ENCODE peak calls at places on chromosome X, in seven cellular contexts. W, X, F, I, V, E and M are unnamed samples.

GRCh38 chrX:70332600-70332999 is 42.7 kb downstream of the KIF4A start:
- DNase-seq in W (peak; percentile 20), X (no peak), F (no peak), I (no peak), V (no peak), E (peak; percentile 20), M (no peak)

GRCh38 chrX:140149761-140150160 is 184.4 kb upstream of the CXorf66 start:
- DNase-seq in W (no peak), X (no peak), F (no peak), I (no peak), V (no peak), E (no peak), M (no peak)

GRCh38 chrX:153495362-153495751 is 577 bp downstream of the BGN start:
- DNase-seq in W (no peak), X (peak; percentile 83), F (no peak), I (no peak), V (no peak), E (no peak), M (no peak)

GRCh38 chrX:30637874-30638793 is 15.1 kb upstream of the GK start:
- DNase-seq in W (no peak), X (no peak), F (no peak), I (no peak), V (no peak), E (no peak), M (no peak)

GRCh38 chrX:49656554-49656953 is 39.2 kb downstream of the PAGE1 start:
- DNase-seq in W (no peak), X (no peak), F (no peak), I (no peak), V (no peak), E (no peak), M (no peak)

GRCh38 chrX:12974797-12975669 is at the start of gene TMSB4X:
- DNase-seq in W (no peak), X (peak; percentile 92), F (peak; percentile 74), I (peak; percentile 90), V (peak; percentile 78), E (peak; percentile 93), M (peak; percentile 73)

GRCh38 chrX:41621236-41621651 is 67.5 kb upstream of the GPR34 start:
- DNase-seq in W (peak; percentile 50), X (peak; percentile 44), F (no peak), I (no peak), V (no peak), E (peak; percentile 73), M (no peak)

GRCh38 chrX:140572724-140573123 is 67.9 kb upstream of the SOX3 start:
- DNase-seq in W (peak; percentile 67), X (no peak), F (no peak), I (peak; percentile 40), V (no peak), E (peak; percentile 51), M (no peak)

GRCh38 chrX:153902388-153902787 is 2.1 kb upstream of the AVPR2 start:
- DNase-seq in W (no peak), X (no peak), F (no peak), I (no peak), V (no peak), E (no peak), M (no peak)

GRCh38 chrX:129743835-129744234 is 5.1 kb downstream of the XPNPEP2 start:
- DNase-seq in W (no peak), X (no peak), F (no peak), I (peak; percentile 71), V (no peak), E (no peak), M (no peak)

GRCh38 chrX:15016051-15016450 is 142.8 kb downstream of the MOSPD2 start:
- DNase-seq in W (no peak), X (no peak), F (no peak), I (no peak), V (no peak), E (no peak), M (no peak)

GRCh38 chrX:133337250-133337649 is 78.0 kb downstream of the GPC4 start:
- DNase-seq in W (no peak), X (peak; percentile 62), F (no peak), I (no peak), V (no peak), E (no peak), M (no peak)

GRCh38 chrX:2176733-2177132 is 324.0 kb downstream of the DHRSX start:
- DNase-seq in W (no peak), X (no peak), F (no peak), I (no peak), V (no peak), E (peak; percentile 59), M (no peak)

GRCh38 chrX:11064851-11065600 is 46.1 kb upstream of the HCCS start:
- DNase-seq in W (no peak), X (peak; percentile 21), F (no peak), I (no peak), V (no peak), E (no peak), M (no peak)

GRCh38 chrX:38151426-38151825 is 69.2 kb downstream of the SRPX start:
- DNase-seq in W (peak; percentile 68), X (no peak), F (no peak), I (no peak), V (no peak), E (no peak), M (no peak)

GRCh38 chrX:19765628-19766027 is 121.8 kb downstream of the SH3KBP1 start:
- DNase-seq in W (no peak), X (no peak), F (no peak), I (no peak), V (no peak), E (no peak), M (no peak)

GRCh38 chrX:153030801-153031200 is 25.5 kb upstream of the PNMA3 start:
- DNase-seq in W (no peak), X (no peak), F (no peak), I (no peak), V (no peak), E (no peak), M (no peak)

GRCh38 chrX:12975670-12975965 is 708 bp downstream of the TMSB4X start:
- DNase-seq in W (no peak), X (peak; percentile 69), F (no peak), I (no peak), V (no peak), E (no peak), M (no peak)

GRCh38 chrX:140141444-140142029 is 176.2 kb upstream of the CXorf66 start:
- DNase-seq in W (peak; percentile 59), X (no peak), F (no peak), I (no peak), V (no peak), E (peak; percentile 35), M (peak; percentile 3)

GRCh38 chrX:3143043-3143799 is 102.0 kb downstream of the ARSF start:
- DNase-seq in W (no peak), X (no peak), F (no peak), I (no peak), V (no peak), E (peak; percentile 13), M (no peak)

GRCh38 chrX:154373340-154374306 is 811 bp downstream of the FLNA start:
- DNase-seq in W (peak; percentile 70), X (peak; percentile 85), F (no peak), I (no peak), V (no peak), E (peak; percentile 88), M (no peak)

GRCh38 chrX:121307441-121307840 is 260.0 kb downstream of the GLUD2 start:
- DNase-seq in W (no peak), X (no peak), F (no peak), I (peak; percentile 40), V (no peak), E (no peak), M (no peak)

GRCh38 chrX:51144828-51145442 is 187.7 kb upstream of the NUDT10 start:
- DNase-seq in W (peak; percentile 59), X (no peak), F (peak; percentile 1), I (peak; percentile 40), V (peak; percentile 3), E (peak; percentile 40), M (no peak)

GRCh38 chrX:47283015-47283771 is 50.4 kb downstream of the USP11 start:
- DNase-seq in W (peak; percentile 10), X (no peak), F (no peak), I (peak; percentile 40), V (no peak), E (no peak), M (no peak)

GRCh38 chrX:123013141-123013540 is 170.9 kb upstream of the GRIA3 start:
- DNase-seq in W (no peak), X (no peak), F (no peak), I (no peak), V (no peak), E (no peak), M (no peak)

GRCh38 chrX:7372843-7373525 is 225.0 kb upstream of the PUDP start:
- DNase-seq in W (no peak), X (no peak), F (no peak), I (no peak), V (no peak), E (peak; percentile 16), M (no peak)

GRCh38 chrX:72620550-72621145 is 48.0 kb upstream of the HDAC8 start:
- DNase-seq in W (peak; percentile 40), X (peak; percentile 67), F (peak; percentile 2), I (peak; percentile 80), V (peak; percentile 20), E (peak; percentile 94), M (peak; percentile 16)

GRCh38 chrX:39815621-39816020 is 282.1 kb downstream of the BCOR start:
- DNase-seq in W (peak; percentile 11), X (no peak), F (no peak), I (no peak), V (no peak), E (no peak), M (no peak)

GRCh38 chrX:55007633-55008032 is 7.5 kb downstream of the APEX2 start:
- DNase-seq in W (no peak), X (peak; percentile 55), F (no peak), I (no peak), V (no peak), E (peak; percentile 31), M (no peak)

GRCh38 chrX:111168314-111168713 is 72.3 kb downstream of the PAK3 start:
- DNase-seq in W (peak; percentile 63), X (peak; percentile 9), F (no peak), I (no peak), V (no peak), E (peak; percentile 25), M (no peak)

GRCh38 chrX:134734343-134735001 is 76.2 kb upstream of the PLAC1 start:
- DNase-seq in W (no peak), X (peak; percentile 29), F (no peak), I (no peak), V (no peak), E (no peak), M (no peak)

GRCh38 chrX:38262715-38263620 is 42.3 kb upstream of the SRPX start:
- DNase-seq in W (no peak), X (no peak), F (no peak), I (no peak), V (no peak), E (no peak), M (no peak)

GRCh38 chrX:136711147-136711546 is 63.2 kb downstream of the CD40LG start:
- DNase-seq in W (peak; percentile 75), X (peak; percentile 57), F (no peak), I (no peak), V (no peak), E (peak; percentile 53), M (no peak)